ENCODE peak calls at places on chromosomes 3 and 15, in six cellular contexts. M is cerebellar cortex, D is mesothelial cell of epicardium, L is substantia nigra, I is hepatic stellate cell, G is neural progenitor cell. J is an unnamed sample.
A peak's percentile ranks its signal among the peaks of the same experiment; 100 is the strongest.

GRCh38 chr15:63495780-63496179 is 8.6 kb upstream of the USP3 start:
- DNase-seq in M (no peak), D (no peak), L (no peak), I (no peak), G (no peak), J (no peak)

GRCh38 chr3:195078891-195079440 is 192.0 kb downstream of the XXYLT1 start:
- DNase-seq in M (no peak), D (no peak), L (no peak), I (no peak), G (no peak), J (no peak)

GRCh38 chr3:52742418-52743041 is 28.2 kb downstream of the NEK4 start:
- DNase-seq in M (peak; percentile 32), D (no peak), L (no peak), I (peak; percentile 50), G (peak; percentile 12), J (peak; percentile 12)

GRCh38 chr15:88865498-88866099 is 29.7 kb downstream of the HAPLN3 start:
- DNase-seq in M (no peak), D (no peak), L (no peak), I (no peak), G (no peak), J (no peak)

GRCh38 chr3:27134165-27134796 is 234.9 kb downstream of the NEK10 start:
- DNase-seq in M (peak; percentile 65), D (peak; percentile 39), L (peak; percentile 64), I (peak; percentile 57), G (peak; percentile 78), J (peak; percentile 36)

GRCh38 chr3:126436826-126437717 is 38.6 kb downstream of the ZXDC start:
- DNase-seq in M (no peak), D (no peak), L (no peak), I (no peak), G (no peak), J (no peak)

GRCh38 chr3:44109997-44110396 is 131.7 kb upstream of the TOPAZ1 start:
- DNase-seq in M (peak; percentile 73), D (no peak), L (no peak), I (no peak), G (no peak), J (no peak)

GRCh38 chr3:37492977-37493471 is 318.6 kb upstream of the LRRFIP2 start:
- DNase-seq in M (no peak), D (no peak), L (no peak), I (no peak), G (no peak), J (no peak)

GRCh38 chr3:70245746-70246525 is 66.5 kb downstream of the MDFIC2 start:
- DNase-seq in M (no peak), D (no peak), L (no peak), I (no peak), G (no peak), J (no peak)

GRCh38 chr3:193132247-193132646 is 108.8 kb upstream of the PLAAT1 start:
- DNase-seq in M (no peak), D (no peak), L (no peak), I (no peak), G (no peak), J (no peak)

GRCh38 chr3:87313641-87314040 is 37.3 kb upstream of the POU1F1 start:
- DNase-seq in M (no peak), D (no peak), L (no peak), I (no peak), G (no peak), J (no peak)

GRCh38 chr3:156938724-156939123 is 112.6 kb downstream of the LEKR1 start:
- DNase-seq in M (no peak), D (no peak), L (no peak), I (no peak), G (no peak), J (no peak)

GRCh38 chr3:55486101-55486856 is 827 bp downstream of the WNT5A start:
- DNase-seq in M (no peak), D (peak; percentile 43), L (peak; percentile 60), I (peak; percentile 81), G (peak; percentile 83), J (no peak)

GRCh38 chr15:68384451-68385239 is 47.3 kb downstream of the ITGA11 start:
- DNase-seq in M (no peak), D (no peak), L (no peak), I (peak; percentile 89), G (no peak), J (no peak)

GRCh38 chr15:73856458-73857192 is 16.7 kb upstream of the TBC1D21 start:
- DNase-seq in M (no peak), D (no peak), L (peak; percentile 7), I (no peak), G (no peak), J (no peak)

J was measured in naive B cell.